ENCODE peak calls at places on chromosomes 2 and 18, in four cellular contexts. J, E, Z and N are unnamed samples.

GRCh38 chr2:207930747-207931146 is 94.6 kb downstream of the PLEKHM3 start:
- DNase-seq in J (no peak), E (no peak), Z (no peak), N (peak)

GRCh38 chr2:152508446-152508845 is 173.5 kb downstream of the FMNL2 start:
- DNase-seq in E (no peak), J (peak), Z (peak), N (no peak)

GRCh38 chr2:230660294-230661060 is 52.2 kb upstream of the CAB39 start:
- DNase-seq in E (peak), Z (no peak), J (no peak), N (peak)

GRCh38 chr2:128330583-128330982 is 11.9 kb upstream of the HS6ST1 start:
- DNase-seq in E (no peak), Z (no peak), J (no peak), N (no peak)

GRCh38 chr18:69958422-69958821 is 10.7 kb upstream of the CD226 start:
- DNase-seq in Z (no peak), E (no peak), J (no peak), N (no peak)

GRCh38 chr2:182904844-182905243 is 38.4 kb upstream of the FRZB start:
- DNase-seq in E (no peak), J (no peak), Z (no peak), N (no peak)

GRCh38 chr2:175744000-175744399 is 258.1 kb downstream of the LNPK start:
- DNase-seq in Z (no peak), E (no peak), J (no peak), N (no peak)

GRCh38 chr2:101440127-101440738 is 34.7 kb downstream of the RFX8 start:
- DNase-seq in E (no peak), Z (no peak), J (peak), N (no peak)

GRCh38 chr2:165219491-165219890 is 15.6 kb upstream of the SCN3A start:
- DNase-seq in Z (peak), J (peak), E (no peak), N (no peak)

GRCh38 chr18:68611301-68611700 is 103.6 kb downstream of the TMX3 start:
- DNase-seq in J (no peak), E (no peak), Z (no peak), N (no peak)

GRCh38 chr18:896315-896714 is 8.4 kb upstream of the ADCYAP1 start:
- DNase-seq in Z (no peak), E (no peak), J (no peak), N (no peak)

GRCh38 chr2:109722026-109722425 is 72.1 kb upstream of the RGPD5 start:
- DNase-seq in E (no peak), J (no peak), Z (no peak), N (peak)

GRCh38 chr2:181955010-181955409 is 30.6 kb upstream of the PPP1R1C start:
- DNase-seq in Z (peak), E (no peak), J (peak), N (no peak)

GRCh38 chr2:81835318-81836000 is 1530.9 kb upstream of the LRRTM1 start:
- DNase-seq in E (no peak), J (no peak), Z (no peak), N (no peak)

GRCh38 chr2:37322368-37322767 is 2.3 kb downstream of the PRKD3 start:
- DNase-seq in Z (peak), E (no peak), J (no peak), N (no peak)

GRCh38 chr2:121774216-121774615 is 18.8 kb downstream of the TSN start:
- DNase-seq in J (no peak), E (no peak), Z (no peak), N (no peak)

GRCh38 chr18:40902436-40902835 is 1052.6 kb upstream of the PIK3C3 start:
- DNase-seq in E (no peak), Z (no peak), J (no peak), N (no peak)

GRCh38 chr18:3455938-3456685 is 6.1 kb downstream of the TGIF1 start:
- DNase-seq in J (no peak), Z (peak), E (no peak), N (no peak)

GRCh38 chr2:224775638-224776037 is 59.5 kb upstream of the CCDC195 start:
- DNase-seq in E (no peak), Z (no peak), J (no peak), N (no peak)

GRCh38 chr2:9390991-9391390 is 32.3 kb downstream of the ITGB1BP1 start:
- DNase-seq in Z (no peak), J (no peak), E (no peak), N (no peak)

GRCh38 chr2:67057901-67058703 is 339.0 kb upstream of the ETAA1 start:
- DNase-seq in Z (no peak), J (no peak), E (no peak), N (no peak)

GRCh38 chr2:109666466-109666865 is 52.3 kb downstream of the SOWAHC start:
- DNase-seq in J (no peak), Z (no peak), E (no peak), N (no peak)

GRCh38 chr2:109694190-109694589 is 80.0 kb downstream of the SOWAHC start:
- DNase-seq in E (no peak), J (peak), Z (peak), N (no peak)

GRCh38 chr2:33110461-33110860 is 163.7 kb downstream of the LTBP1 start:
- DNase-seq in J (peak), E (no peak), Z (peak), N (no peak)

GRCh38 chr2:178870703-178871102 is 63.5 kb upstream of the TTN start:
- DNase-seq in Z (peak), J (peak), E (no peak), N (no peak)

GRCh38 chr2:201440182-201440581 is 11.1 kb downstream of the TRAK2 start:
- DNase-seq in E (no peak), J (no peak), Z (no peak), N (no peak)

GRCh38 chr2:172710584-172711024 is 25.0 kb upstream of the RAPGEF4 start:
- DNase-seq in Z (peak), J (peak), E (peak), N (no peak)

GRCh38 chr2:119142822-119143221 is 15.7 kb downstream of the C1QL2 start:
- DNase-seq in Z (no peak), E (no peak), J (no peak), N (no peak)

GRCh38 chr18:62715439-62715792 is at the start of gene PHLPP1:
- DNase-seq in E (no peak), Z (no peak), J (no peak), N (no peak)

GRCh38 chr2:102138331-102138730 is 4.2 kb upstream of the IL1R1 start:
- DNase-seq in Z (peak), E (no peak), J (no peak), N (no peak)

GRCh38 chr2:40095003-40095402 is 315.9 kb upstream of the THUMPD2 start:
- DNase-seq in E (no peak), Z (peak), J (peak), N (no peak)

GRCh38 chr2:163348843-163349395 is 386.9 kb downstream of the FIGN start:
- DNase-seq in Z (peak), E (no peak), J (peak), N (no peak)

GRCh38 chr18:59308201-59309014 is 10.0 kb downstream of the CPLX4 start:
- DNase-seq in J (peak), Z (peak), E (peak), N (peak)

GRCh38 chr2:134021830-134022524 is 231.9 kb upstream of the MGAT5 start:
- DNase-seq in Z (no peak), E (no peak), J (no peak), N (no peak)

GRCh38 chr2:217943379-217944321 is 59.1 kb downstream of the TNS1 start:
- DNase-seq in Z (peak), E (no peak), J (peak), N (peak)